ENCODE peak calls at places on chromosomes 4 and X, in four cellular contexts. O is T-helper 2 cell; J is anterior cingulate cortex; V is stimulated activated CD4-positive, alpha-beta T cell treated with anti-CD3 and anti-CD28 coated beads, Interleukin-2, amount 100 ng/mL, for 24 hours. L is an unnamed sample.

GRCh38 chrX:57583477-57583876 is 8.3 kb upstream of the ZXDB start:
- DNase-seq in O (no peak), J (no peak), V (no peak), L (no peak)

GRCh38 chr4:41692717-41693345 is 55.7 kb downstream of the PHOX2B start:
- DNase-seq in O (no peak), J (peak), V (peak), L (peak)

GRCh38 chr4:41029098-41029497 is 185.2 kb downstream of the APBB2 start:
- DNase-seq in O (no peak), J (no peak), V (no peak), L (no peak)

GRCh38 chr4:111991797-111992196 is 153.5 kb upstream of the FAM241A start:
- DNase-seq in O (no peak), J (no peak), V (no peak), L (no peak)

GRCh38 chr4:23934223-23934622 is 44.4 kb upstream of the PPARGC1A start:
- DNase-seq in O (no peak), J (no peak), V (no peak), L (no peak)

GRCh38 chr4:66693694-66694093 is 851.6 kb downstream of the CENPC start:
- DNase-seq in O (no peak), J (no peak), V (no peak), L (no peak)

GRCh38 chrX:50691820-50692219 is 122.2 kb downstream of the SHROOM4 start:
- DNase-seq in O (no peak), J (no peak), V (no peak), L (no peak)

GRCh38 chr4:38842998-38843397 is 13.6 kb downstream of the TLR6 start:
- DNase-seq in O (no peak), J (no peak), V (no peak), L (no peak)

GRCh38 chrX:85561216-85561615 is 181.8 kb upstream of the POF1B start:
- DNase-seq in O (no peak), J (no peak), V (no peak), L (no peak)

GRCh38 chr4:108417923-108418322 is 202.5 kb upstream of the RPL34 start:
- DNase-seq in O (no peak), J (no peak), V (no peak), L (no peak)

GRCh38 chr4:145203400-145203799 is 23.0 kb upstream of the OTUD4 start:
- DNase-seq in O (no peak), J (no peak), V (no peak), L (no peak)

GRCh38 chr4:16236402-16237023 is 10.2 kb upstream of the TAPT1 start:
- DNase-seq in O (no peak), J (no peak), V (no peak), L (no peak)

GRCh38 chr4:123952530-123953274 is 556.1 kb downstream of the SPRY1 start:
- DNase-seq in O (no peak), J (no peak), V (no peak), L (no peak)

GRCh38 chr4:163331629-163332360 is 601 bp downstream of the NPY1R start:
- DNase-seq in O (no peak), J (peak), V (peak), L (no peak)

GRCh38 chr4:14233126-14233525 is 605.6 kb upstream of the BOD1L1 start:
- DNase-seq in O (no peak), J (peak), V (no peak), L (no peak)

GRCh38 chr4:12179264-12179616 is 750.5 kb upstream of the HS3ST1 start:
- DNase-seq in O (no peak), J (no peak), V (no peak), L (no peak)

GRCh38 chr4:55475394-55476243 is 71.1 kb downstream of the CLOCK start:
- DNase-seq in O (no peak), J (no peak), V (no peak), L (no peak)

GRCh38 chr4:158845166-158846041 is 76.6 kb downstream of the FNIP2 start:
- DNase-seq in O (no peak), J (no peak), V (no peak), L (no peak)

GRCh38 chr4:76990288-76991080 is 40.9 kb downstream of the SEPTIN11 start:
- DNase-seq in O (no peak), J (no peak), V (no peak), L (no peak)

GRCh38 chr4:41092128-41092527 is 122.2 kb downstream of the APBB2 start:
- DNase-seq in O (no peak), J (no peak), V (no peak), L (no peak)

GRCh38 chr4:69773443-69773842 is 13.0 kb upstream of the SULT1B1 start:
- DNase-seq in O (no peak), J (no peak), V (no peak), L (no peak)

GRCh38 chr4:176236909-176237308 is 32.1 kb downstream of the ASB5 start:
- DNase-seq in O (no peak), J (no peak), V (no peak), L (no peak)

GRCh38 chr4:687048-687974 is 1.6 kb downstream of the SLC49A3 start:
- DNase-seq in O (no peak), J (no peak), V (no peak), L (no peak)

GRCh38 chr4:657338-658030 is 16.6 kb downstream of the ATP5ME start:
- DNase-seq in O (no peak), J (no peak), V (no peak), L (no peak)

GRCh38 chr4:161704653-161705052 is 459.1 kb downstream of the FSTL5 start:
- DNase-seq in O (no peak), J (no peak), V (no peak), L (no peak)

GRCh38 chrX:20362268-20363002 is 95.7 kb upstream of the RPS6KA3 start:
- DNase-seq in O (no peak), J (no peak), V (no peak), L (no peak)

GRCh38 chrX:134753185-134754008 is 95.1 kb upstream of the PLAC1 start:
- DNase-seq in O (no peak), J (no peak), V (no peak), L (no peak)

GRCh38 chrX:155997436-155997835 is at the start of gene IL9R:
- DNase-seq in O (peak), J (no peak), V (peak), L (no peak)

GRCh38 chr4:26420903-26421302 is 69.4 kb downstream of the CCKAR start:
- DNase-seq in O (no peak), J (no peak), V (no peak), L (no peak)

GRCh38 chr4:58247792-58248191 is 1137.6 kb upstream of the IGFBP7 start:
- DNase-seq in O (no peak), J (no peak), V (no peak), L (no peak)

GRCh38 chr4:2243682-2244380 is 1.9 kb upstream of the HAUS3 start:
- DNase-seq in O (no peak), J (peak), V (no peak), L (no peak)

GRCh38 chrX:143664302-143664701 is 28.4 kb upstream of the SLITRK4 start:
- DNase-seq in O (no peak), J (no peak), V (no peak), L (no peak)

GRCh38 chr4:42397635-42398447 is 553 bp downstream of the SHISA3 start:
- DNase-seq in O (no peak), J (no peak), V (peak), L (no peak)

GRCh38 chr4:110020139-110020538 is 107.5 kb downstream of the EGF start:
- DNase-seq in O (no peak), J (no peak), V (no peak), L (no peak)

GRCh38 chr4:161799687-161800086 is 364.1 kb downstream of the FSTL5 start:
- DNase-seq in O (no peak), J (no peak), V (no peak), L (no peak)

GRCh38 chr4:47145630-47146029 is 114.3 kb downstream of the GABRB1 start:
- DNase-seq in O (no peak), J (no peak), V (no peak), L (no peak)

L was measured in substantia nigra.